ENCODE peak calls at places on chromosome 22, in four cellular contexts. O is NCI-H345, J is RPMI7951, D is LHCN-M2. Y is an unnamed sample.

GRCh38 chr22:27875951-27876350 is 43.1 kb downstream of the PITPNB start:
- DNase-seq in O (no peak), J (no peak), D (no peak), Y (no peak)

GRCh38 chr22:27318516-27318915 is 483.0 kb downstream of the MN1 start:
- DNase-seq in O (no peak), J (peak), D (no peak), Y (peak)

GRCh38 chr22:50444663-50445062 is 30.2 kb downstream of the SBF1 start:
- DNase-seq in O (no peak), J (peak), D (peak), Y (peak)

GRCh38 chr22:35430897-35431322 is 31.0 kb downstream of the MCM5 start:
- DNase-seq in O (peak), J (peak), D (peak), Y (peak)

GRCh38 chr22:49404020-49404419 is 423.7 kb downstream of the BRD1 start:
- DNase-seq in O (no peak), J (no peak), D (no peak), Y (no peak)

GRCh38 chr22:33385611-33386010 is 327.4 kb upstream of the SYN3 start:
- DNase-seq in O (no peak), J (no peak), D (no peak), Y (no peak)

GRCh38 chr22:48089601-48090331 is 1327.3 kb downstream of the TBC1D22A start:
- DNase-seq in O (no peak), J (peak), D (no peak), Y (peak)

GRCh38 chr22:44576311-44577260 is 78.6 kb upstream of the RTL6 start:
- DNase-seq in O (no peak), J (no peak), D (no peak), Y (no peak)

GRCh38 chr22:36461665-36462474 is 19.6 kb downstream of the TXN2 start:
- DNase-seq in O (no peak), J (peak), D (peak), Y (peak)

GRCh38 chr22:19751497-19752245 is 8.9 kb upstream of the TBX1 start:
- DNase-seq in O (no peak), J (no peak), D (no peak), Y (no peak)

GRCh38 chr22:48883211-48883960 is 944.3 kb downstream of the BRD1 start:
- DNase-seq in O (no peak), J (no peak), D (no peak), Y (no peak)

GRCh38 chr22:35467788-35468187 is 67.8 kb downstream of the MCM5 start:
- DNase-seq in O (no peak), J (peak), D (peak), Y (no peak)

GRCh38 chr22:40224702-40225101 is 47.0 kb downstream of the TNRC6B start:
- DNase-seq in O (no peak), J (no peak), D (no peak), Y (no peak)

GRCh38 chr22:33405194-33405593 is 347.0 kb upstream of the SYN3 start:
- DNase-seq in O (no peak), J (no peak), D (no peak), Y (no peak)

GRCh38 chr22:29816980-29817379 is 21.1 kb downstream of the ASCC2 start:
- DNase-seq in O (no peak), J (no peak), D (no peak), Y (no peak)

GRCh38 chr22:39935116-39935515 is 25.1 kb upstream of the TMA7B start:
- DNase-seq in O (no peak), J (no peak), D (no peak), Y (no peak)

GRCh38 chr22:30265851-30266444 is 703 bp downstream of the OSM start:
- DNase-seq in O (no peak), J (no peak), D (no peak), Y (no peak)

GRCh38 chr22:36731916-36732315 is 28.4 kb upstream of the CACNG2 start:
- DNase-seq in O (no peak), J (no peak), D (no peak), Y (no peak)

GRCh38 chr22:32926600-32926999 is 125.1 kb downstream of the TIMP3 start:
- DNase-seq in O (no peak), J (peak), D (peak), Y (peak)

GRCh38 chr22:20222764-20223420 is 45.2 kb downstream of the RTN4R start:
- DNase-seq in O (no peak), J (no peak), D (no peak), Y (no peak)

GRCh38 chr22:39994046-39994565 is 648 bp upstream of the FAM83F start:
- DNase-seq in O (no peak), J (no peak), D (no peak), Y (no peak)

GRCh38 chr22:36252754-36253522 is at the start of gene APOL1:
- DNase-seq in O (no peak), J (peak), D (no peak), Y (peak)

GRCh38 chr22:17234144-17234623 is 14.9 kb upstream of the ADA2 start:
- DNase-seq in O (no peak), J (no peak), D (no peak), Y (no peak)

GRCh38 chr22:46066691-46067090 is 83.6 kb upstream of the PPARA start:
- DNase-seq in O (peak), J (peak), D (peak), Y (peak)

GRCh38 chr22:39926175-39927152 is 25.6 kb downstream of the GRAP2 start:
- DNase-seq in O (no peak), J (no peak), D (no peak), Y (no peak)

GRCh38 chr22:23574877-23575276 is 5.2 kb downstream of the IGLL1 start:
- DNase-seq in O (no peak), J (no peak), D (no peak), Y (no peak)

GRCh38 chr22:19432092-19432844 is at the start of gene MRPL40:
- DNase-seq in O (peak), J (peak), D (peak), Y (peak)

GRCh38 chr22:28951969-28952521 is 68.7 kb downstream of the ZNRF3 start:
- DNase-seq in O (no peak), J (no peak), D (peak), Y (peak)

GRCh38 chr22:45036154-45036553 is 26.3 kb upstream of the PHF21B start:
- DNase-seq in O (no peak), J (peak), D (peak), Y (no peak)

GRCh38 chr22:22666307-22667091 is 22.1 kb downstream of the GGTLC2 start:
- DNase-seq in O (peak), J (no peak), D (peak), Y (peak)

GRCh38 chr22:41816241-41816640 is 15.8 kb downstream of the CCDC134 start:
- DNase-seq in O (no peak), J (no peak), D (peak), Y (no peak)

GRCh38 chr22:20533879-20534265 is 26.5 kb downstream of the MED15 start:
- DNase-seq in O (no peak), J (no peak), D (no peak), Y (no peak)

GRCh38 chr22:42202669-42203068 is 67.8 kb downstream of the TCF20 start:
- DNase-seq in O (no peak), J (peak), D (peak), Y (peak)

GRCh38 chr22:48310740-48311139 is 1516.9 kb downstream of the BRD1 start:
- DNase-seq in O (no peak), J (no peak), D (no peak), Y (no peak)

GRCh38 chr22:35611200-35611890 is 5.8 kb downstream of the MB start:
- DNase-seq in O (no peak), J (no peak), D (no peak), Y (no peak)

GRCh38 chr22:47042861-47043496 is 280.5 kb downstream of the TBC1D22A start:
- DNase-seq in O (no peak), J (no peak), D (no peak), Y (no peak)

Y was measured in M059J.